ENCODE peak calls at places on chromosomes 2 and 18, in six cellular contexts. V is mesothelial cell of epicardium, P is cardiac fibroblast, K is left ventricle myocardium inferior, D is fibroblast of mammary gland, B is GM20000. W is an unnamed sample.

GRCh38 chr18:10912790-10913560 is 236.4 kb downstream of the PIEZO2 start:
- DNase-seq in K (no peak), B (no peak), V (peak), P (peak), D (peak), W (no peak)

GRCh38 chr2:84395819-84396218 is 63.3 kb downstream of the SUCLG1 start:
- DNase-seq in K (no peak), P (peak), V (no peak), D (peak), B (no peak), W (peak)

GRCh38 chr2:185979546-185980071 is 241.0 kb downstream of the FSIP2 start:
- DNase-seq in V (no peak), B (no peak), D (peak), P (peak), K (no peak), W (no peak)

GRCh38 chr2:201262718-201263117 is 2.4 kb downstream of the CASP8 start:
- DNase-seq in V (no peak), D (no peak), K (no peak), B (no peak), P (no peak), W (no peak)

GRCh38 chr18:62179213-62179612 is 7.6 kb downstream of the PIGN start:
- DNase-seq in V (no peak), P (no peak), D (no peak), K (no peak), B (no peak), W (no peak)

GRCh38 chr2:219025637-219026585 is 15.4 kb downstream of the CFAP65 start:
- DNase-seq in P (no peak), V (no peak), D (no peak), B (no peak), K (no peak), W (no peak)

GRCh38 chr2:138744709-138745108 is 35.5 kb downstream of the NXPH2 start:
- DNase-seq in D (no peak), P (no peak), K (no peak), V (no peak), B (no peak), W (no peak)

GRCh38 chr18:68564348-68564747 is 150.6 kb downstream of the TMX3 start:
- DNase-seq in D (no peak), K (no peak), V (no peak), P (no peak), B (no peak), W (no peak)

GRCh38 chr2:2746731-2747130 is 415.7 kb upstream of the MYT1L start:
- DNase-seq in K (no peak), P (no peak), D (no peak), B (no peak), V (no peak), W (no peak)

GRCh38 chr2:88807237-88807962 is 115.9 kb downstream of the RPIA start:
- DNase-seq in P (no peak), K (no peak), D (no peak), B (no peak), V (no peak), W (no peak)

GRCh38 chr2:177724398-177725287 is 332.1 kb downstream of the AGPS start:
- DNase-seq in V (peak), D (peak), B (peak), K (peak), P (peak), W (peak)

GRCh38 chr2:154425999-154426398 is 272.5 kb upstream of the KCNJ3 start:
- DNase-seq in P (no peak), K (no peak), V (no peak), D (no peak), B (no peak), W (no peak)

GRCh38 chr18:78637442-78638402 is 341.9 kb upstream of the SALL3 start:
- DNase-seq in B (no peak), P (no peak), D (no peak), V (no peak), K (no peak), W (no peak)

GRCh38 chr18:9173770-9174233 is 37.2 kb downstream of the ANKRD12 start:
- DNase-seq in P (peak), V (no peak), K (no peak), B (no peak), D (peak), W (no peak)

GRCh38 chr2:14577843-14578242 is 54.7 kb upstream of the LRATD1 start:
- DNase-seq in P (no peak), V (no peak), D (no peak), K (no peak), B (no peak), W (no peak)

GRCh38 chr2:219116776-219117646 is 43.6 kb downstream of the NHEJ1 start:
- DNase-seq in K (no peak), D (no peak), P (no peak), V (no peak), B (no peak), W (no peak)

GRCh38 chr2:43898134-43898957 is 59.6 kb downstream of the ABCG8 start:
- DNase-seq in D (peak), P (no peak), K (no peak), B (no peak), V (no peak), W (no peak)

DNA sequence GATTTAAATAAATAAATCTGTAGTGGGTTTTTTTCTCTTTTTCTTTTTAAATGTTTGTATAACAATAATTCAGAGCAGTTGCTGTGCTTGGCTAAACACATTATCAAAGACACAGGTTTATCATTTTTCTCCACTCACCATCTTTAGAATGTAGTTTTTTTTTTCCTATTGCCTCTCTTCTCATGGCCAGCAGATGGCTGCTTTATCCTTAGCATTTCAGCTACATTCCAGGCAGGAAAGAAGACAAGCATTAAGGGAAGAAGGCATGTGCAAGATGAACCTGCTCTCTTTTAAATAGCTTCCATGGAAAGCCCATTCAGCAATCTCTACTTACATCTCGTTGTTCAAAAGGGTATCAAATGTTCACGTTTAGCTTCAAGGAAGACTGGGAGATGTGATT is 42.6 kb downstream of the ARHGAP15 start:
- DNase-seq in D (peak), K (no peak), V (no peak), P (peak), B (no peak), W (no peak)
- TF ChIP-seq CTCF in D (peak), K (peak), V (no peak), P (peak), B (no peak), W (peak)

GRCh38 chr2:225748606-225749005 is 349.1 kb downstream of the NYAP2 start:
- DNase-seq in P (no peak), V (no peak), D (peak), K (no peak), B (no peak), W (no peak)
- TF ChIP-seq CTCF in P (no peak), V (no peak), D (no peak), K (no peak), B (no peak), W (no peak)

GRCh38 chr2:10027931-10028330 is 15.4 kb upstream of the KLF11 start:
- DNase-seq in V (no peak), B (no peak), K (no peak), D (no peak), P (no peak), W (no peak)

GRCh38 chr2:10029875-10030223 is 13.5 kb upstream of the KLF11 start:
- DNase-seq in D (no peak), V (no peak), K (no peak), B (no peak), P (no peak), W (no peak)

GRCh38 chr2:10028988-10029874 is 14.1 kb upstream of the KLF11 start:
- DNase-seq in V (no peak), D (no peak), K (peak), P (no peak), B (peak), W (no peak)

GRCh38 chr2:10026940-10027569 is 16.3 kb upstream of the KLF11 start:
- DNase-seq in B (no peak), V (no peak), P (no peak), K (no peak), D (no peak), W (no peak)

DNA sequence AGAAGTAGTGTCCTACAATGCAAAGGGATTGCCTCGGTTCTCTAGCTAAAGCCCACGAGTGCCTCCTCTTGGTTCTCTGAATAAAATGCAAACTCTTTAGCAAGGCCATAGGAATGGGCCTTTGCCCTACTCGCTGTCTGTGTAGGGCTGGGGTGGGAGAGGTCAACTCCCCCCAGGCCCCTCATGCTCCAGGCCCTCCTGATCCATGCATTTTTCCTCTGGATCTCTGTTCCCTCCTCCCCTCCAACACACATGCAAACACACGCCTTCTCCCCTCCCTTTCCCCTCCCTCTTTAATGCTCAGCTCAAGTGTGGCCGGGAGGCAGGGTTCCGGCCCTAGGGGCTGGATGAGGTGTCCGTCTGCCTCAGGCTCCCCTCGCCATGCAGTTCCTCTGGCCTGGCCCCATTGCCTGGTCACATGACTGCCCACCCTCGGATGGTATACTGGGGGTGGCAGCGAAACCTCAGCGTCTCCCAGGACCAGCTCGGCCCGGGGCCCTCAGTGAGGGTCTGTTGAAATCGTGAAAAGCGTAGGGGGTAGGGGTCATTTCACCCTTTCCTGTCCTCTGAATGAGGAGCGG is 14.9 kb upstream of the KLF11 start:
- DNase-seq in K (no peak), V (no peak), P (no peak), D (no peak), B (no peak), W (no peak)
- TF ChIP-seq CTCF in K (peak), V (no peak), P (no peak), D (no peak), B (peak), W (no peak)

DNA sequence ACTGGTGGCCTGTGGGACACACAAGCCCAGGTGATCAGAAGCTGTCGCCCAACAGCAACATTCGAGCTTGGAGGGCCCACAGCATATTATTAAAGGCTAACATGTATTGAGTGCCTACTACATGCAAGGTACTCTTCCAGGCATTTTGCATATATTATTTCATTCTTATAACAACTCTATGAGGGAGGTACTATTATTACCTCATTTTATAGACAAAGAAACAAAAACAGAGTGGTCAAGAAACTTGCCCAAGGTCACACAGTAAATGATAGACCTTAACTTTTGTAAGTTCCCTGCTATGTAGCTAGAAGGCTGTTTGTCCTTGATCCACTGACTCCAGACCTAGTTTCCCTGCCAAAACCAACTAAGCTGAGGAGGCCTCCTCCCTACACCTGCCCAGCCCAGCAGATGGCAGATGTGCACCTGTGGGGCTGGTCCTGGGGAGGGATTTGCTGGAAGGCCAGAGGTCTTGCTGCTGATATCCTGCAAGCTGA is 35.7 kb downstream of the KANSL3 start:
- DNase-seq in P (no peak), V (no peak), K (no peak), D (no peak), B (no peak), W (no peak)
- TF ChIP-seq CTCF in P (no peak), V (no peak), K (no peak), D (no peak), B (no peak), W (no peak)

GRCh38 chr2:38107738-38108410 is 31.9 kb upstream of the CYP1B1 start:
- DNase-seq in P (no peak), K (no peak), D (no peak), V (no peak), B (no peak), W (no peak)

GRCh38 chr2:38106420-38107182 is 30.6 kb upstream of the CYP1B1 start:
- DNase-seq in K (no peak), P (peak), V (no peak), D (peak), B (no peak), W (no peak)

GRCh38 chr2:38108907-38109731 is 33.2 kb upstream of the CYP1B1 start:
- DNase-seq in K (no peak), V (no peak), P (no peak), B (no peak), D (no peak), W (no peak)

GRCh38 chr2:38105911-38106310 is 30.0 kb upstream of the CYP1B1 start:
- DNase-seq in P (no peak), B (no peak), K (no peak), D (no peak), V (no peak), W (no peak)

DNA sequence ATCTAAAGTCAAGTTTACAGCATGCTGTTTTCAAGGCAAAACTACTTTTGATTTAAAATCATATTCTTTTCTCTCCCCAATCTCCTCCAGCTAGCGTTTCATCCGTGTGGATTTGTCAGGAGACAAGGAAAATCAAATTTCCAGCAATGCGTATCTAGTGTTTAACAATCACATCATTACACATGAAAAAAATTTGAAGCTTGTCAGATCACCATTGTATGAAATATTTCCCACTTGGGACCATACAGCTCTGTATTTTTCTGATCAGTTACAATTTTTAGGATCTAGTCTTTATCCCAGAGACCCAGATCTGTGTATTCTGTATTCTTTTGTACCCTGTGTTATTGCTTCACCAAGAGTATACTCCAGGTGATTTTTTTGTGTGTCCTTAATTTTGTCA is 28.6 kb upstream of the CYP1B1 start:
- DNase-seq in V (no peak), B (no peak), P (no peak), D (no peak), K (no peak), W (no peak)
- TF ChIP-seq CTCF in V (no peak), B (no peak), P (no peak), D (no peak), K (no peak), W (no peak)

GRCh38 chr2:21175895-21176646 is 52.3 kb downstream of the TDRD15 start:
- DNase-seq in K (no peak), D (no peak), P (peak), V (no peak), B (no peak), W (no peak)
- TF ChIP-seq CTCF in K (peak), D (no peak), P (no peak), V (peak), B (no peak), W (no peak)

DNA sequence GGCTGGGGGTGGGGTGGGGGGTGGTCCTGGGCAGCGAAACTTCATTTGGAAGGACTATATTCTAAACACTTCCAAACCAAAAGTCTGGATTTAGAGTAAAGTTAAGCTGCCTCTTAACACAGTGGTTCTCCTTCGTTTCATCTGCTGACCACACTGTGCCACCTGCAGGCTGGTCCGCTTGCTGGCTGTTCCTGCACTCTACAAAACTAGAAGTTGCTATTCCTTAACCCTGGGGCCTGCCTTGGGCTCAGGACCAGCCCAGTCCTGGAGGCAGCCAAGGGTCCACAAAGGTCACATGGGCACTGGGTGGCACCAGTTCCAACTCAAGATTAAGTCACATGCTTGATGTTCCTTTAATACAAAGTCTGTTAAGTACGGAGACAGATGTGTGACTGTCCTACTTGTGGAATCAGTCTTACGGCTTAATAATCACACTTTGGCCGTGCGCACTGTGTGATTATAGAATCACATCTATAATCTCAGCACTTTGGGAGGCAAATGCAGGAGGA is 195.4 kb downstream of the FAM210A start:
- DNase-seq in K (peak), P (peak), D (peak), B (peak), V (peak), W (no peak)
- TF ChIP-seq CTCF in K (peak), P (peak), D (peak), B (peak), V (no peak), W (peak)

GRCh38 chr18:46675112-46675511 is 18.1 kb upstream of the LOXHD1 start:
- DNase-seq in P (no peak), D (peak), K (no peak), V (no peak), B (no peak), W (no peak)

GRCh38 chr18:46679846-46680598 is 23.0 kb upstream of the LOXHD1 start:
- DNase-seq in B (no peak), D (no peak), V (no peak), K (no peak), P (no peak), W (no peak)

GRCh38 chr18:46676162-46676830 is 19.3 kb upstream of the LOXHD1 start:
- DNase-seq in P (no peak), D (peak), V (no peak), B (no peak), K (no peak), W (no peak)

GRCh38 chr18:46678785-46679404 is 21.9 kb upstream of the LOXHD1 start:
- DNase-seq in V (no peak), B (no peak), D (no peak), P (no peak), K (no peak), W (no peak)

DNA sequence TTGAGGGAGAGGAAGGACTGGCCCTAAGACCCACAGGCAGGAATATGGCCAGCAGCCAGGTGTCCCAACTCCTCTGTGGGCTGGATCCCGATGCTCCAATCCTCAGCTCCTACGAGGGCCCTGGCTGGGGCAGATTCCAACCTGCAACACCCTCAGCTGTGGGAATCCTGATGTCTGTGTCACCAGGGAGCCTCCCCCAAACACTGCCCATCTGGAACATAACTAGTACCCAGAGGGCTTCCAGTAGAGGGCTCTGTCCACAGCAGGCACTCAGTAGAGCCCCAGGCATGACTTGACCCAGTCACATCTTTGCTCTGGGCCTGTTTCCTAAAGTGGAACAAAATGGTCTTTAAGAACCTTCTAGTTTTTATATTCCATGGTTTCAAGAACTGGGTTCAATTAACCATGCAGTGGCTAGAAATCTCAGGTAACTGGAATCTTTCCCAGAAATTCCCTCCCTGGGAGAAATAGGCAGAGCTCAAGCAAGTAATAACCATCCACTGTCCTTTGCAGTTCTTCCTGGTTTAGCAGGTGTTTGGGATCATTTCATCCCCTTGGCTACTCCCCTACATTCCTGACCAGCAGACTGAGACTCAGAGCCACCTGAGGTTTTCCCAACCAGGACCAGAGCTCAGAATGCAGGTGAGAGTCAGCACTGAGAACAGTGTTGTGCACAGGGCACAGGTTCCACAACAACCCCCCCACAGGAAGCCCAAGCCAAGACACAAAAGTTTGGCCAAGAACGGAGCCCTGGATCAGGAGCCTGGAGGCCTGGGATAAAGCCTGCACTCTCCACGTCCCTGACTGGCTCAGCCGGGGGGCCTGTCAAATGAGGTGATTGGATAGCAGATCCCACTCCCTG is 20.8 kb upstream of the LOXHD1 start:
- DNase-seq in B (peak), V (no peak), K (no peak), P (no peak), D (peak), W (no peak)
- TF ChIP-seq CTCF in B (no peak), V (no peak), K (peak), P (no peak), D (peak), W (no peak)

DNA sequence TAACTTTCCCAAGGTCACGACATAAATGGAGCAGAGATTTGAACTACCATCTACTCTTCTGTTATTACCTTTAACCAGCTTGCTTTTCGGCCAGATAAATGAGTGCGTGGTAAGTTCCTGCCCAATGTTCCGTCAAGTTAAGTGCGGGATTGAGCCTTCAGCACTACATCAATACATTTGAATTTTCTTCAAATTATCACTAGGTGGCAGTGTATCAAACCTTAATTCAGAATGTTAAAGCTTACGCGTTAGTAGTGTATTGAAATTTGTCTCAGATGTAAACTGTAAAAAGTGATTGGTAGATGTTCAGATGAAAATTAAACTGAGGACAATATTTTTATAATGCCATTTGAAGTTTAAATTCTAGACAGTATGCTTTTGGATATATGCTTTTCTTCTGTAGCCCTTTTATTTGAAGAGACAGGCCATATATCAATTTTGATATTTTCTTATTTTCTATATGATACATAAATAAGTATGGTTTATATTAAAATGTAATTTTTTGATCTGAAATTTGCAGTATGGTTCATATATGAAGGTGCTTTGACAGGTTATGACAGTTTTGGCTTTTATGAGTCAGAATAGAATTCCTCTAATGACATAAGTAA is 681.3 kb downstream of the ADCYAP1 start:
- DNase-seq in K (no peak), D (peak), P (peak), V (no peak), B (peak), W (no peak)
- TF ChIP-seq CTCF in K (peak), D (peak), P (peak), V (peak), B (no peak), W (peak)

W was measured in AG04450.